ENCODE peak calls at places on chromosome 5, in four cellular contexts. Y is brain microvascular endothelial cell; V is occipital lobe; W is effector memory CD8-positive, alpha-beta T cell. U is an unnamed sample.

GRCh38 chr5:128491291-128491690 is 46.8 kb downstream of the FBN2 start:
- DNase-seq in W (no peak), V (no peak), Y (peak; percentile 9), U (no peak)

GRCh38 chr5:177111720-177112394 is 21.7 kb upstream of the NSD1 start:
- DNase-seq in W (peak; percentile 42), V (no peak), Y (no peak), U (peak; percentile 37)

GRCh38 chr5:23506329-23507236 is 826 bp upstream of the PRDM9 start:
- DNase-seq in Y (no peak), V (no peak), W (no peak), U (no peak)

GRCh38 chr5:66906021-66906420 is 290.6 kb downstream of the CD180 start:
- DNase-seq in W (no peak), Y (no peak), V (no peak), U (no peak)

GRCh38 chr5:172502410-172502809 is 48.1 kb upstream of the SH3PXD2B start:
- DNase-seq in Y (no peak), V (no peak), W (no peak), U (no peak)

GRCh38 chr5:76813982-76814562 is 4.8 kb upstream of the F2RL1 start:
- DNase-seq in W (no peak), Y (peak; percentile 95), V (no peak), U (peak; percentile 90)

GRCh38 chr5:125402787-125403186 is 656.3 kb upstream of the ZNF608 start:
- DNase-seq in Y (no peak), V (no peak), W (no peak), U (no peak)

GRCh38 chr5:67094476-67095300 is 101.9 kb downstream of the CD180 start:
- DNase-seq in W (no peak), V (no peak), Y (peak; percentile 66), U (no peak)

GRCh38 chr5:15354011-15354410 is 146.0 kb upstream of the FBXL7 start:
- DNase-seq in V (no peak), Y (no peak), W (no peak), U (no peak)

GRCh38 chr5:172319708-172320441 is 36.3 kb upstream of the UBTD2 start:
- DNase-seq in W (no peak), V (no peak), Y (no peak), U (no peak)

GRCh38 chr5:10747678-10748622 is 13.1 kb downstream of the DAP start:
- DNase-seq in V (no peak), Y (no peak), W (no peak), U (peak; percentile 68)

GRCh38 chr5:179132586-179133355 is 72.6 kb downstream of the ZNF354C start:
- DNase-seq in V (no peak), Y (no peak), W (no peak), U (no peak)

GRCh38 chr5:48192-48591 is 43.8 kb upstream of the PLEKHG4B start:
- DNase-seq in V (no peak), W (no peak), Y (no peak), U (no peak)

GRCh38 chr5:78593465-78593864 is 55.1 kb downstream of the LHFPL2 start:
- DNase-seq in Y (no peak), W (no peak), V (no peak), U (no peak)

GRCh38 chr5:160926428-160926827 is 74.4 kb upstream of the ATP10B start:
- DNase-seq in W (no peak), V (no peak), Y (no peak), U (no peak)

GRCh38 chr5:129019401-129019908 is 54.2 kb downstream of the SLC27A6 start:
- DNase-seq in W (no peak), Y (no peak), V (no peak), U (no peak)

GRCh38 chr5:156201793-156202388 is 125.1 kb upstream of the SGCD start:
- DNase-seq in V (no peak), W (no peak), Y (no peak), U (peak; percentile 41)

GRCh38 chr5:9201761-9202160 is 344.1 kb downstream of the SEMA5A start:
- DNase-seq in W (no peak), V (no peak), Y (no peak), U (no peak)

GRCh38 chr5:64301566-64301965 is 135.9 kb downstream of the RNF180 start:
- DNase-seq in Y (peak; percentile 7), V (no peak), W (no peak), U (no peak)

GRCh38 chr5:90549223-90549622 is 9.4 kb upstream of the ADGRV1 start:
- DNase-seq in W (no peak), V (no peak), Y (no peak), U (no peak)

GRCh38 chr5:136699661-136700060 is 334.3 kb upstream of the TRPC7 start:
- DNase-seq in W (no peak), Y (no peak), V (no peak), U (no peak)

GRCh38 chr5:143800715-143801114 is 11.2 kb upstream of the HMHB1 start:
- DNase-seq in Y (no peak), W (no peak), V (no peak), U (no peak)

GRCh38 chr5:172133359-172134029 is 54.5 kb downstream of the STK10 start:
- DNase-seq in W (peak; percentile 14), V (no peak), Y (peak; percentile 77), U (peak; percentile 95)

GRCh38 chr5:132176987-132177386 is 50.7 kb downstream of the P4HA2 start:
- DNase-seq in Y (no peak), V (no peak), W (no peak), U (no peak)

GRCh38 chr5:176772271-176773210 is 37.8 kb upstream of the UNC5A start:
- DNase-seq in W (no peak), V (no peak), Y (no peak), U (no peak)